ENCODE peak calls at places on chromosomes 7 and 10, in five cellular contexts. T is SK-N-SH, Q is IMR-90, R is GM12878, C is K562. G is an unnamed sample.

GRCh38 chr7:37901236-37901827 is 15.3 kb downstream of the SFRP4 start:
- DNase-seq in R (no peak), Q (peak), C (peak), T (peak), G (peak)

GRCh38 chr7:131552053-131552452 is 4.4 kb downstream of the PODXL start:
- DNase-seq in R (no peak), C (no peak), T (no peak), Q (no peak), G (no peak)

GRCh38 chr10:86964847-86965190 is 3.5 kb upstream of the ADIRF start:
- DNase-seq in Q (no peak), T (no peak), R (no peak), C (no peak), G (no peak)

GRCh38 chr10:15476337-15476736 is 105.2 kb upstream of the FAM171A1 start:
- DNase-seq in R (no peak), Q (no peak), T (no peak), C (no peak), G (no peak)

GRCh38 chr7:105238198-105238765 is 150.4 kb downstream of the SRPK2 start:
- DNase-seq in C (no peak), R (no peak), T (no peak), Q (no peak), G (no peak)

GRCh38 chr10:114970515-114970914 is 32.5 kb downstream of the TRUB1 start:
- DNase-seq in C (no peak), T (no peak), Q (peak), R (no peak), G (peak)

GRCh38 chr7:2616973-2617709 is 14.6 kb upstream of the TTYH3 start:
- DNase-seq in R (no peak), C (no peak), T (no peak), Q (no peak), G (no peak)

GRCh38 chr7:74002474-74003017 is 25.4 kb upstream of the ELN start:
- DNase-seq in C (no peak), T (no peak), Q (peak), R (no peak), G (peak)

GRCh38 chr10:33248638-33249037 is 85.8 kb downstream of the NRP1 start:
- DNase-seq in T (no peak), C (no peak), R (no peak), Q (peak), G (no peak)

GRCh38 chr10:121490906-121491519 is 107.2 kb downstream of the FGFR2 start:
- DNase-seq in T (no peak), C (no peak), Q (no peak), R (no peak), G (no peak)

GRCh38 chr10:69503001-69503895 is 52.0 kb downstream of the TSPAN15 start:
- DNase-seq in Q (no peak), T (no peak), C (no peak), R (no peak), G (no peak)

GRCh38 chr10:92222603-92223275 is 68.1 kb downstream of the CPEB3 start:
- DNase-seq in R (no peak), T (no peak), C (no peak), Q (peak), G (peak)

GRCh38 chr10:133397938-133398337 is 4.0 kb downstream of the MTG1 start:
- DNase-seq in C (no peak), R (no peak), Q (peak), T (no peak), G (no peak)

GRCh38 chr7:108158766-108159165 is 28.6 kb upstream of the LAMB4 start:
- DNase-seq in Q (no peak), T (no peak), C (no peak), R (no peak), G (no peak)

GRCh38 chr7:38932509-38933168 is 23.6 kb upstream of the VPS41 start:
- DNase-seq in R (peak), C (peak), T (peak), Q (peak), G (peak)

GRCh38 chr7:111238891-111239290 is 148.0 kb downstream of the LRRN3 start:
- DNase-seq in Q (peak), C (no peak), R (no peak), T (no peak), G (no peak)

GRCh38 chr10:133257489-133258065 is 19.1 kb downstream of the ADAM8 start:
- DNase-seq in Q (no peak), R (no peak), T (peak), C (peak), G (peak)

GRCh38 chr10:33249137-33249536 is 85.3 kb downstream of the NRP1 start:
- DNase-seq in C (no peak), R (no peak), T (no peak), Q (no peak), G (no peak)

GRCh38 chr10:80517416-80518142 is 20.1 kb upstream of the SH2D4B start:
- DNase-seq in C (no peak), R (no peak), T (no peak), Q (no peak), G (no peak)

GRCh38 chr10:55474258-55474657 is 673.2 kb upstream of the PCDH15 start:
- DNase-seq in C (no peak), T (no peak), Q (no peak), R (no peak), G (no peak)

GRCh38 chr7:24968165-24968564 is 11.8 kb downstream of the OSBPL3 start:
- DNase-seq in Q (no peak), C (no peak), R (no peak), T (no peak), G (no peak)

GRCh38 chr10:78502208-78502943 is 468.7 kb downstream of the RPS24 start:
- DNase-seq in Q (peak), T (no peak), C (no peak), R (no peak), G (no peak)

GRCh38 chr10:89535185-89536012 is at the start of gene SLC16A12:
- DNase-seq in Q (no peak), T (peak), C (no peak), R (no peak), G (no peak)

GRCh38 chr7:79245623-79246249 is 207.7 kb downstream of the MAGI2 start:
- DNase-seq in Q (no peak), C (no peak), R (no peak), T (no peak), G (no peak)

GRCh38 chr7:977326-978048 is 2.1 kb upstream of the COX19 start:
- DNase-seq in R (peak), Q (peak), C (no peak), T (no peak), G (peak)

GRCh38 chr7:136667584-136667983 is 200.9 kb upstream of the CHRM2 start:
- DNase-seq in C (no peak), R (no peak), T (no peak), Q (no peak), G (no peak)

GRCh38 chr7:5701085-5701914 is 80.2 kb downstream of the RNF216 start:
- DNase-seq in R (peak), T (no peak), Q (peak), C (no peak), G (no peak)

GRCh38 chr10:42836771-42837468 is 54.3 kb downstream of the BMS1 start:
- DNase-seq in Q (peak), T (peak), R (no peak), C (no peak), G (peak)

GRCh38 chr7:148856035-148856881 is 27.8 kb downstream of the EZH2 start:
- DNase-seq in C (peak), T (peak), Q (peak), R (no peak), G (peak)

GRCh38 chr10:120804020-120804419 is 47.1 kb upstream of the WDR11 start:
- DNase-seq in T (no peak), C (no peak), R (no peak), Q (no peak), G (no peak)

GRCh38 chr7:142301923-142302550 is 44.2 kb upstream of the PRSS58 start:
- DNase-seq in T (peak), C (peak), R (no peak), Q (no peak), G (no peak)

GRCh38 chr10:71308985-71309384 is 10.1 kb upstream of the SLC29A3 start:
- DNase-seq in C (no peak), T (no peak), R (no peak), Q (no peak), G (no peak)

GRCh38 chr10:98920807-98921206 is 314.8 kb downstream of the HPSE2 start:
- DNase-seq in T (no peak), R (no peak), C (no peak), Q (peak), G (no peak)

GRCh38 chr10:71396084-71396713 is 521 bp upstream of the CDH23 start:
- DNase-seq in Q (no peak), R (no peak), C (peak), T (peak), G (peak)

DNA sequence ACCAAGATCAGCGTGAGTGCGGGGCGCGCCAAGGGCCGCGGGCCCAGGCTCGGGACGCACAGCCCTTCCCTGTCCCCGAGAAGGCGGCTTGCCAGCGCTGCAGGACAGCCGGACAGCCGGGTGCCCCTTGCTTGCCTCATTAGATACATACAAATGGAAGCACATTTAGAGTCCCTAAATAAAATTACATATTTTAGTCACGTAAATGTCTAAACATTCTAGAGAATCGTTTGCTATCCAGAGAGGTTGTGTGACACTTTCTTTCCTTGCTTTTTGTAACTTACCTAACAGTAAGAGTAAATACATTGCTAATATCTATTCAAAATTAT is 4.8 kb downstream of the VSTM2A start:
- DNase-seq in R (no peak), T (no peak), C (no peak), Q (no peak), G (no peak)
- TF ChIP-seq RCOR1 in R (no peak), T (no peak), C (no peak), Q (no peak), G (no peak)

GRCh38 chr7:4681922-4682620 is at the start of gene FOXK1:
- DNase-seq in C (peak), T (peak), Q (peak), R (no peak), G (peak)

GRCh38 chr7:4682621-4683042 is 537 bp downstream of the FOXK1 start:
- DNase-seq in Q (peak), C (peak), T (no peak), R (no peak), G (peak)

GRCh38 chr7:4683043-4683883 is 1.2 kb downstream of the FOXK1 start:
- DNase-seq in T (peak), Q (no peak), C (peak), R (no peak), G (no peak)

GRCh38 chr7:4684826-4685225 is 2.7 kb downstream of the FOXK1 start:
- DNase-seq in R (no peak), Q (no peak), C (no peak), T (no peak), G (no peak)

GRCh38 chr7:4683884-4684565 is 1.9 kb downstream of the FOXK1 start:
- DNase-seq in T (peak), R (peak), Q (peak), C (peak), G (no peak)
- TF ChIP-seq CTCF in T (peak), R (peak), Q (peak), C (peak), G (peak)

GRCh38 chr10:22010973-22011408 is 7.5 kb upstream of the DNAJC1 start:
- DNase-seq in T (no peak), C (no peak), Q (peak), R (no peak), G (peak)

GRCh38 chr10:22017283-22018020 is 13.9 kb upstream of the DNAJC1 start:
- DNase-seq in Q (no peak), C (peak), T (no peak), R (no peak), G (no peak)

GRCh38 chr10:22016046-22016705 is 12.6 kb upstream of the DNAJC1 start:
- DNase-seq in R (no peak), Q (no peak), T (no peak), C (no peak), G (no peak)
- H3K4me2 ChIP-seq in R (no peak), Q (no peak), T (no peak), C (peak), G (no peak)

DNA sequence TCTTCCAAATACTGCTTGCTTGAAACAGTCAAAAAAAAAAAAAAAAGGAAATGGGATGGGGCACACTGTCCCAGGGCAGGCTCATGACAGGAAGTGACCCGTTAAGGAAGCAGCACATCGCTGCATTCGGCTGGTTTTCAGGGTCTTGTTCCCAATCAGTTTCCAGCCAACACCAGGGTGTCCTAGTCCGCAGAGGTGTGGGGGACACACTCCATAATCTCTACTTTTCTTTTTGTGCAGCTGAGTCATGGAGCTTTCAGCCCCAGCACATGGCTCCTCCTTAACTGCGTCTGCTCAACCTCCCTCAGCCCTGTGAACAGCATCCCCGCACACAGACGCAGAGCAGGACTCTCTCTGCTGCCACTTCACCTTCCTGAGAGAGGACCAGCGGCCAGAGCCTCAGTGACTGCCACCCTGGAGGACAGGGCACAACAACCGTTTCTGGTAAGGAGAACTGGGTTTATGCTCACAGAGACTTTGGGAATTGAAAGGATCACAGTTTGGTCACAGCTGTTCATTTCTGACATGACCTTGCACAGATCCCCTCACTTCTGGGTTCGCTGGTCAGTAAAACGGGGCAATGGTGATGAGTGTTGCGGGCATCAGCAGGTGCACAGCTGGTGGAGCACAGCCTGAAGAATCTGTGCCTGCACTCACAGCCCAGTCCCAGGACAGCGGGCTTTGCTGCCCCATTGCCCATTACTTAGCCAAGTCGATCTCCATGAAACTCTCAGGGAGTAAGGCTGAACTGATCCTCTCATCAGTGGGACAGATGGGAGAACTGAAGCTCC is at the start of gene GIMAP5:
- DNase-seq in R (no peak), Q (no peak), T (no peak), C (no peak), G (no peak)
- TF ChIP-seq RCOR1 in R (no peak), Q (no peak), T (no peak), C (no peak), G (no peak)

DNA sequence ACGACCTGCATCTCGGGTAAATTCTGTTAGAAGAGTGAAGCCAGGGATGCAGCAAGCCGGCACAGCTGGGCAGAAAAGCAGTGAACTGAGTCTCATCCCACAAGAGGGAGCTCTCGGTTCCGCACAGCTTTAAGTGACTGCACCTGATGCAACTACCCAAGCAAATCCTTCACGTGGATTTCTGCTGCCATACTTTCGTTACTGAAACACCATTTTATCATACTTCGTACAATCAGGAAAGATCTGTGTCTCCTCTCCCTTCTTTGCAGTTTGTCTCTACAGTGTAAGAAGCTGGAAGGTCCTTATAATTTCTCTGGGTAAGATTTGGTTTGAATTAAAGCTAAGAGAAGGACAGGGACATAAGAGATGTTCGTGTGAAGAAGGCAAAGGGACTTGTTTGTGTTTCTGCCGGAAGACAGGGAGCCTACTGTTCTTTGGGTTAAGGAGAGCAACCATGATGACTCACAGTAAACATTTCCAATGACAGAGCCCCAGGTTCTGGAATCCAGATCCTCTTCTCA is 427.0 kb downstream of the GPAM start:
- DNase-seq in T (peak), R (no peak), C (no peak), Q (no peak), G (peak)
- TF ChIP-seq CTCF in T (no peak), R (peak), C (no peak), Q (no peak), G (peak)

GRCh38 chr7:128217030-128217805 is 23.9 kb upstream of the LEP start:
- DNase-seq in R (no peak), C (peak), T (no peak), Q (peak), G (no peak)

GRCh38 chr7:128217972-128218652 is 23.0 kb upstream of the LEP start:
- DNase-seq in T (peak), Q (no peak), R (no peak), C (peak), G (peak)

GRCh38 chr7:128214463-128214862 is 26.6 kb upstream of the LEP start:
- DNase-seq in R (no peak), C (no peak), Q (no peak), T (no peak), G (no peak)

GRCh38 chr7:128215739-128216138 is 25.3 kb upstream of the LEP start:
- DNase-seq in C (no peak), T (peak), R (no peak), Q (peak), G (no peak)

DNA sequence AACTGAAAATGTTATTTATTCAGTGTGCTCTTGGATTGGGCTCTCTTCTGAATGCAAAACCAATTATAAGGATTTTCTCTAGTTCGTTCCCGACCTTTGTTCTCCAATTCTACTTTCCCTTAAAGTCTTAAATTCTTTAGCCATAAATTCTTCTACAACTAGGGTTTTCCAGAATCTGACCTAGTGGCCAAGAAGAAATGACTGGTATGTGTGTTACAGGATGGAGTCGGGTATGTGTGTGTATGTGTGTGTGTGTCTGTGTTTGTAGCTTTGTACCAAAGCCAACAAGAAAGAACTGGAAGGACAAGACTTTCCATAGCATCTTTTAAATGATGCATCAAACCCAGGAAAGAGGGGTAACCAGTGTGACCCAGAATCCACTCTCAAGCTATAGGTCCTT is 25.8 kb upstream of the LEP start:
- DNase-seq in T (no peak), C (no peak), R (no peak), Q (peak), G (no peak)
- H3K4me2 ChIP-seq in T (peak), C (no peak), R (no peak), Q (peak), G (no peak)

GRCh38 chr10:83078645-83079044 is 1060.7 kb upstream of the GHITM start:
- DNase-seq in R (no peak), Q (no peak), C (no peak), T (no peak), G (no peak)
- TF ChIP-seq RCOR1 in R (no peak), Q (no peak), C (no peak), T (no peak), G (no peak)